ENCODE peak calls at places on chromosome 7, in four cellular contexts. N is SK-N-SH, X is WTC11, U is K562. E is an unnamed sample.

GRCh38 chr7:68805159-68805558 is 793.1 kb upstream of the AUTS2 start:
- DNase-seq in N (no peak), X (no peak), U (no peak), E (no peak)

GRCh38 chr7:74178632-74179031 is 4.5 kb downstream of the EIF4H start:
- DNase-seq in X (no peak), U (no peak), N (no peak), E (no peak)

GRCh38 chr7:29977926-29978652 is 11.5 kb downstream of the SCRN1 start:
- DNase-seq in U (no peak), X (peak), N (no peak), E (no peak)

GRCh38 chr7:138247568-138248328 is 171.5 kb downstream of the AKR1D1 start:
- DNase-seq in U (no peak), N (no peak), X (no peak), E (no peak)

GRCh38 chr7:37311282-37311868 is 137.3 kb downstream of the ELMO1 start:
- DNase-seq in U (no peak), N (no peak), X (no peak), E (no peak)

GRCh38 chr7:17371656-17372524 is 73.4 kb downstream of the AHR start:
- DNase-seq in X (no peak), U (no peak), N (no peak), E (no peak)

GRCh38 chr7:73870041-73870492 is 9.1 kb downstream of the TMEM270 start:
- DNase-seq in N (peak), X (peak), U (no peak), E (no peak)

GRCh38 chr7:130071701-130072622 is 1.6 kb downstream of the KLHDC10 start:
- DNase-seq in X (peak), U (peak), N (peak), E (peak)

GRCh38 chr7:37247881-37248280 is 200.8 kb downstream of the ELMO1 start:
- DNase-seq in U (no peak), X (peak), N (no peak), E (no peak)

GRCh38 chr7:128591705-128592104 is 80.4 kb upstream of the GARIN1A start:
- DNase-seq in N (peak), X (no peak), U (no peak), E (no peak)

GRCh38 chr7:64887756-64888508 is 15.1 kb upstream of the ZNF273 start:
- DNase-seq in X (peak), U (no peak), N (peak), E (no peak)

GRCh38 chr7:6651866-6652445 is 14.8 kb downstream of the ZNF316 start:
- DNase-seq in X (peak), U (peak), N (peak), E (no peak)

GRCh38 chr7:35424869-35425495 is 171.1 kb upstream of the TBX20 start:
- DNase-seq in N (peak), X (peak), U (peak), E (no peak)

GRCh38 chr7:15916666-15917388 is 230.3 kb upstream of the MEOX2 start:
- DNase-seq in N (no peak), U (no peak), X (no peak), E (no peak)

DNA sequence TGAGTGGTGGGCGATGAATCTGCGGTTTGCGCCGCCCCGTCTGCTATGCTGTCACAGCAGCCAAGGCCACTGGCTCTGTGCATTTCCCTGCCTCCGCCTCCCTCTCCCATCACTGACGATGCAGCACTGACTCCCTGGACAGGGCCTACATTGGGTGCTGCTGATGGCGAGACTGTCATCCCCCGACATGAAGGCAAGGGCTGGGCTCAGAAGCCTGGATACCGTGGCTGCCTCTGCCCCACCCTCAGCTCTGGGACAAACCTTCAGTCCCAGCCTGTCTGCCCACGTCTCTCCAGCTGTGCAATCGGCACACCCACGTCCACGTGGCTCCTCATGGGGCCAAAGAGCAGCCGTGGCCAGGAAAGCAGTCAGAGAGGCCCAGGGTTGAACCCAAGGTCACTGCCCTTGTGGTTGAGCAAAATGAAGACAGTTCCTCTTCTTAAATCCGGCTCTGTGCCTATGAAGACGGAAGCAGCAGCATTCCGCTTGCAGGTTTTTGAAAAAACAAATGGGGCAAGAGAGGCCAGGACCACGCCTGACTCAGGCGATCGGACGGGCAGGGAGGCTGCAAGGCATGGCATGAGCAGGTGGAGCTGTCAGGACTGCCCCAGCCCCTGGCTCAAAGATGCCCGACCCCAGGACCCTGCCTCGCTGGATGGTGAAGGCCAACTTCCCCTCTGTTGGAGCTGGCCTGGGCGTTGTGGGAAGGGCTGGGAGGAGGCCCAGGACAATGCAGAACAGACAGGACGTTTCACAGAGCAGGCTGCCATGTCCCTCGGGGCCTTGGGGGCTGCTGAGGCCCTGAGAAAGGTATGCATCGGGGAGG is 517.5 kb downstream of the DNAJB6 start:
- DNase-seq in X (no peak), N (no peak), U (no peak), E (no peak)
- TF ChIP-seq USF1 in X (no peak), N (no peak), U (no peak), E (no peak)

GRCh38 chr7:141359740-141360413 is 191.3 kb upstream of the AGK start:
- DNase-seq in X (no peak), U (no peak), N (no peak), E (no peak)
- TF ChIP-seq USF1 in X (no peak), U (no peak), N (no peak), E (no peak)

GRCh38 chr7:135616136-135616535 is 46.2 kb upstream of the STMP1 start:
- DNase-seq in N (no peak), U (no peak), X (no peak), E (no peak)

GRCh38 chr7:135617781-135618180 is 44.5 kb upstream of the STMP1 start:
- DNase-seq in X (no peak), N (no peak), U (no peak), E (no peak)

GRCh38 chr7:135618510-135618909 is 43.8 kb upstream of the STMP1 start:
- DNase-seq in N (no peak), X (no peak), U (no peak), E (no peak)

GRCh38 chr7:135620447-135620846 is 41.9 kb upstream of the STMP1 start:
- DNase-seq in N (no peak), U (no peak), X (no peak), E (no peak)

DNA sequence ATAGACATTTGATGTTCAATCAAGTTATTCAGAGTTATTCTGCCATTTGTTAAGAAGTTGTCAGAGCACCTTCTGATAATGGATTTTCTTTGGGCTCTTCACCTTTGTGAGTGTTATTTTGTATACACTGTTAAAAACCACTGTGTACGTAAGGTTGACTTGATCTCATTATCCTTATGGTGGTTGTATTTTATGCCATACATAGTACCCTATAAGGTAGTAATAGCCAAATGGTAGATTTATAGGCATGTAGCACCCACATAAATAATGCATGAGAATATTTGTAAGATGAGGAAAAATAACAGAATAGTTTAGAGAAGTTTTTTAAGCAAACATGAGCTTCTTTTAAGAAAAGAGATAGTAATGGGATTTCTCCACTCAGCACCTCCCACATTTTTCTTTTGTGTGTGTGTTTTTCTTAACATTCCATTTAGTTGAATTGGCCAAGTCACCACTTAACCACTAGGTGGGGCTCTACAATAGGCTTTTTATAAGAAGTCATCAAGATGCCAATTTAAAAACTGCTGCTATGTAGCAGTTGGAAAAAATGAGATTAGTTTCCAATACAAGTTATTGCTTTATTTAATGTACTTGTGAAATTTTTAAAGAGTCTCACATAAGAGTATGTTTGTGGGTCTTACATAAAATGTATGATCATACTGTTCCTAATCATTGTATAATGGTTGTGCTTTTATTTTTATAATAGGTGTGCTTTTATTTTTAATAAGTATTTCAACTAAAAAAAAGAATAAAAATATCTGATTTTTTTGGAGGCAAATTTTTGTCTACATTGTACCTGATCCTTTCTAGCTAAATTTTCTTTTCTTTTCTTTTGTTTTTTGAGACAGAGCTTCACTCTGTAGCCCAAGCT is 41.1 kb upstream of the STMP1 start:
- DNase-seq in X (peak), U (peak), N (peak), E (no peak)
- TF ChIP-seq USF1 in X (no peak), U (no peak), N (no peak), E (no peak)

GRCh38 chr7:127390817-127391590 is 1.5 kb downstream of the ZNF800 start:
- DNase-seq in U (no peak), X (no peak), N (no peak), E (no peak)

GRCh38 chr7:127390186-127390816 is 2.2 kb downstream of the ZNF800 start:
- DNase-seq in U (no peak), N (no peak), X (no peak), E (no peak)

GRCh38 chr7:127392182-127392565 is 334 bp downstream of the ZNF800 start:
- DNase-seq in N (peak), U (peak), X (peak), E (no peak)

GRCh38 chr7:127392566-127393369 is at the start of gene ZNF800:
- DNase-seq in X (peak), N (peak), U (peak), E (no peak)

GRCh38 chr7:127391591-127392181 is 822 bp downstream of the ZNF800 start:
- DNase-seq in N (no peak), U (no peak), X (peak), E (no peak)
- TF ChIP-seq USF1 in N (no peak), U (no peak), X (no peak), E (no peak)

DNA sequence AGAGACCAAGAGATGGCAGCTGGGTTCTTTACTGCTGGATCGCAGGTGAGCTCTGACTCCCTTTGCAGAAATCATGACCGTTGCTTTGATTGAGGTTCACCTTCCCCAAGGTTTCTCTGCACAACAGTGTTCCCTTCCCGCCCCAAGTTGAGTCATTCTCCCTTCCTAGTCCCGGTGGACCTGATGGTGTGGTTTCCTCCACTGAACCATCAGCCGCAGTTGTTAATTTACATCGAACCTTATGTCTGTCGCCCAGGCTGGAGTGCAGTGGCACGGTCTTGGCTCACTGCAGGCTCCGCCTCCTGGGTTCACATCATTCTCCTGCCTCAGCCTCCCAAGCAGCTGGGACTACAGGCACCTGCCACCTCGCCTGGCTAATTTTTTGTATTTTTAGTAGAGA is 5.8 kb downstream of the ZSCAN25 start:
- DNase-seq in N (no peak), U (no peak), X (no peak), E (no peak)
- TF ChIP-seq USF1 in N (no peak), U (no peak), X (no peak), E (no peak)

GRCh38 chr7:22717760-22718159 is 9.2 kb upstream of the IL6 start:
- DNase-seq in X (no peak), U (no peak), N (no peak), E (no peak)
- TF ChIP-seq USF1 in X (no peak), U (no peak), N (no peak), E (no peak)

DNA sequence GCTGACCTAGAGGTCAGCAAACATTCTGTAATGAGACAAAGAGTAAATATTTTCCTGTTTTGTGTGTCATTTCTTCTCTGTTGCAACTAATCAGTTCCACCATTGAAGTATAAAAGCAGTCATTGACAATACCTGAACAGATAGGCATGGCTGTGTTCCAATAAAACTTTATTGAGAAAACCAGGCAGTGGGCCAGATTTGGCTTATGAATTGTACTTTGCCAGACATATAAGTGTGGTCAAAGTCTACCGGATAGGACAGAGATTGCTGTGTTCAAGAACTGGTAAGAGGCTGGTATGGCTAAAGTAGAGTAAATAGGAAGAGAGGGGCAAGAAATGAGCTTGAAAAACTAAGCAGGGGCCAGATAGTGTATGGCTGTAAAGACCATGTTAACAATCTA is 38.3 kb upstream of the TAC1 start:
- DNase-seq in N (no peak), X (no peak), U (no peak), E (no peak)
- TF ChIP-seq USF1 in N (no peak), X (no peak), U (no peak), E (no peak)

GRCh38 chr7:157470699-157471098 is 133.9 kb downstream of the DNAJB6 start:
- DNase-seq in U (no peak), N (no peak), X (no peak), E (no peak)
- TF ChIP-seq USF1 in U (no peak), N (no peak), X (no peak), E (no peak)

E was measured in GM12878.